ENCODE peak calls at places on chromosomes 13 and 19, in seven cellular contexts. G is K562, S is HCT116, Z is GM12878, E is H1, O is SK-N-SH, L is HepG2. U is an unnamed sample.
A peak's percentile ranks its signal among the peaks of the same experiment; 100 is the strongest.

GRCh38 chr13:112245179-112245724 is 130.9 kb upstream of the SPACA7 start:
- DNase-seq in O (no peak), Z (no peak), G (no peak), E (peak; percentile 19), S (no peak), L (no peak), U (no peak)

GRCh38 chr13:84211048-84211447 is 328.8 kb upstream of the SLITRK1 start:
- DNase-seq in G (no peak), S (no peak), E (no peak), L (no peak), Z (no peak), O (no peak), U (no peak)

GRCh38 chr13:31860002-31860401 is 120.7 kb downstream of the RXFP2 start:
- DNase-seq in O (peak; percentile 20), Z (no peak), E (no peak), S (no peak), L (no peak), G (no peak), U (no peak)

GRCh38 chr13:62510906-62511655 is 1095.4 kb upstream of the PCDH20 start:
- DNase-seq in Z (peak; percentile 26), E (no peak), L (no peak), S (no peak), G (no peak), O (no peak), U (no peak)

GRCh38 chr13:21008026-21008425 is 53.4 kb downstream of the LATS2 start:
- DNase-seq in Z (no peak), E (no peak), G (no peak), O (no peak), L (no peak), S (no peak), U (no peak)

GRCh38 chr19:51194527-51195315 is 30.2 kb upstream of the CD33 start:
- DNase-seq in G (no peak), Z (peak; percentile 30), E (no peak), S (no peak), L (no peak), O (no peak), U (no peak)

GRCh38 chr19:33377586-33378475 is 4.3 kb downstream of the CEBPG start:
- DNase-seq in Z (no peak), E (no peak), S (no peak), O (no peak), L (no peak), G (no peak), U (no peak)

GRCh38 chr13:42762917-42763316 is 18.5 kb upstream of the FAM216B start:
- DNase-seq in L (no peak), S (no peak), E (no peak), O (no peak), Z (no peak), G (no peak), U (no peak)

GRCh38 chr19:4660993-4661392 is 9.1 kb downstream of the MYDGF start:
- DNase-seq in G (no peak), L (no peak), O (no peak), Z (no peak), E (no peak), S (no peak), U (no peak)

GRCh38 chr19:18361646-18362045 is 21.2 kb downstream of the PGPEP1 start:
- DNase-seq in L (no peak), G (no peak), O (no peak), S (no peak), Z (no peak), E (no peak), U (no peak)

GRCh38 chr13:25292301-25292700 is 5.0 kb upstream of the MTMR6 start:
- DNase-seq in L (no peak), O (peak; percentile 30), Z (no peak), E (no peak), G (peak; percentile 33), S (no peak), U (no peak)

GRCh38 chr13:102195566-102196462 is 206.0 kb downstream of the FGF14 start:
- DNase-seq in Z (no peak), G (no peak), S (no peak), E (no peak), O (peak; percentile 45), L (no peak), U (no peak)

GRCh38 chr13:113647351-113648217 is 10.4 kb downstream of the ATP4B start:
- DNase-seq in S (peak; percentile 19), L (no peak), G (no peak), E (no peak), O (peak; percentile 85), Z (no peak), U (peak; percentile 65)

GRCh38 chr19:41939861-41940442 is 11.7 kb upstream of the ERFL start:
- DNase-seq in Z (no peak), E (peak; percentile 74), G (peak; percentile 87), S (no peak), O (peak; percentile 87), L (no peak), U (no peak)

GRCh38 chr19:7840629-7841028 is 10.6 kb downstream of the EVI5L start:
- DNase-seq in S (no peak), Z (no peak), G (no peak), O (no peak), L (no peak), E (no peak), U (no peak)

DNA sequence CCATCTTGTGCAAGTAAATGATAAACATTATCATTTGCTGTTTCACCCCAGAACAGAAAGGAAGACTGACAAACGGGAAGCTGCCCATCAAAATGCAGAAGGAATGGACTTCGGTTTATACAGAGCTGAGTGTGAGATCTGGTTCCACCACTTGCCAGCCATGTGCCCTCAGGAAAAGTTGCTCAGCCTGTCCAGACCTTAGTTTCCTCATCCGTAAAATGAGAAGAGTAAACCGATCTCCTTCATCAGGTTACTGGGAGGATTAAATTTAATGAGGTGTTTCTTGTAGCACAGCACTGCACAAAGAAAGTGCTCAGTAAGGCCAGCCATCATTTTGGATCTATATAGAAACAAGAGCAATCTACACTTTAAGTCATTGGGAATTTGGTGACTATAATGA is 36.7 kb upstream of the SERP2 start:
- DNase-seq in L (no peak), E (no peak), S (no peak), G (no peak), O (no peak), Z (no peak), U (no peak)
- TF ChIP-seq JUND in L (no peak), E (no peak), S (no peak), G (no peak), O (no peak), Z (no peak), U (no peak)

GRCh38 chr19:3184847-3185481 is 766 bp upstream of the NCLN start:
- DNase-seq in O (peak; percentile 78), G (peak; percentile 66), L (no peak), E (no peak), Z (no peak), S (no peak), U (no peak)

GRCh38 chr19:3186891-3187661 is 1.3 kb downstream of the NCLN start:
- DNase-seq in E (no peak), S (no peak), L (no peak), G (no peak), Z (no peak), O (no peak), U (no peak)

GRCh38 chr19:3186377-3186688 is 603 bp downstream of the NCLN start:
- DNase-seq in L (no peak), G (no peak), S (no peak), E (no peak), Z (no peak), O (peak; percentile 60), U (no peak)

GRCh38 chr19:3185482-3186376 is at the start of gene NCLN:
- DNase-seq in O (peak; percentile 96), E (peak; percentile 95), L (peak; percentile 90), G (peak; percentile 88), S (peak; percentile 91), Z (peak; percentile 92), U (peak; percentile 93)

DNA sequence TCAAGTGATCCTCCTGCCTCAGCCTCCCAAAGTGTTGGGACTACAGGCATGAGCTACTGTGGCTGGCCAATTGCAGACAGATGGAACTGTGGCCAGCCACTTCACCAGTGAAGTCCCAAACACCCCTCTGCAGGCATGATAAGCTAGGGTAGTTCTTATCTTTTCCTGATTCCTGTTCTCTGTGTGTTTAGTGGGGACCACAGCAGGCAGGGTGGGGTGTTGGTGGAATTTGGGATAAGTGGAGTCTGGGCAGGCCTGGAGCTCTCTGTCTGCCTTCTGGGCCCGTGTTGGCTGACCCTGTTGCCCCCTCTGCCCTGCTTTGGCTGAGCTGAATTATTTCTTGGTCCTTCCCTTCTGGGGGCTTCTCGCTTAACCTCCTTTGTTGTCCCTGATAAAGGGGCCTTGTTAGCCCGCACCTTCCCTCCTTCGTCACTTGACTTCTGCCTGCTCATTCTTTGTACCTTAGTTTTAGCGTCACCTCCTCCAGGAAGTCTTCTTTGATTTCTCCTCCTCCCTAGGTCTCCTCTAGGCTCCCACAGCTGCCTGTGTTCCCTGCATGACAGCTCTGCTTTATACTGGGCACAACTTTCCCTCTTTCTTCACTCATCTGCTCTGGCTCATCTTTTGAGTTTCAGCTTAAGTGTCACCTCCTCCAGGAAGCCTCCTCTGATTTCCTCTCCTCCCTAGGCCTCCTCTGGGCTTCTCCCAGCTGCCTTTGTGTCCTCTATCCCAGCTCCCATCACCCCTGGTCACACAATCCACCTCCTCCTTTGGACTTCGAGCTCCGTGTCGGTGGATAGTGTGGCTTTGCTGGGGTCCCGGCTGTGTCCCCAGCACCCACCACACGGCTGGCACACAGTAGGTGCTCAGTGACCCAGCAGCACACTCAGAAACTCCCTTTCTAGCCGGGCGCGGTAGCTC is 1.7 kb upstream of the NCLN start:
- DNase-seq in G (peak; percentile 74), S (no peak), E (no peak), L (no peak), O (no peak), Z (no peak), U (no peak)
- TF ChIP-seq JUND in G (no peak), S (no peak), E (no peak), L (no peak), O (no peak), Z (no peak), U (no peak)

DNA sequence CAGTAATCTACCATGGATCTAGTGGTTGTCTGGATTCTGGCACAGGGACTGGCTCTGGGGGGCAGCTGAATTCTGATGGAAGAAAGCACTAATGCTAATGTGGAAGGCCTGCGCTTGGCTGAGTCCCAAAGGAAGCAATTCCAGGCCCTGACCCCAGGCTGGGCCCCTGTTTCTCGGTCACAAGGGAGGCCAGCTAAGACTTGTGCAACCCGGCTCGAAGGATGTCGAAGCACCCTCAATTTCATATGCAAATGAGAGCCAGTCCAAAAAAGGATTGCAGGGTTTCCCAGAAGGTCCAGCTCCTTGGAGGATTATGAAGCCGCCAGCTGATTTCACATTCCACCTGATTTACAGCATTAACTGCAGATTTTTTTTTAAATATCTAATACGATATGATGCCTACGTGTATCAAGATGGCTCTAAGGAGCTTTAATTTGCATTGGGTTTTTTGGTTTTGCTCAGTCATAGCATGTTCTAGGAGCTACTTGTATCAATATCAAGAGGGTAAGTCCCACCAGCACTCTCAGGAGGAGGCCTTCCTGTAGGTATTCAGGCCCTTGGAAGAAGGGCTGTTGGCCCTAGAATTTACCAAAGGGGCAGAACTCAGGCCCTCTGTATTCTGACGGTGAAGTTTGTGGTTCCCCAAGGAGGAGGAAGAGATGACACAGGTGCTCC is 97.3 kb upstream of the IPO5 start:
- DNase-seq in Z (no peak), G (no peak), S (no peak), L (no peak), O (peak; percentile 46), E (no peak), U (no peak)
- TF ChIP-seq JUND in Z (no peak), G (no peak), S (no peak), L (no peak), O (no peak), E (no peak), U (no peak)

DNA sequence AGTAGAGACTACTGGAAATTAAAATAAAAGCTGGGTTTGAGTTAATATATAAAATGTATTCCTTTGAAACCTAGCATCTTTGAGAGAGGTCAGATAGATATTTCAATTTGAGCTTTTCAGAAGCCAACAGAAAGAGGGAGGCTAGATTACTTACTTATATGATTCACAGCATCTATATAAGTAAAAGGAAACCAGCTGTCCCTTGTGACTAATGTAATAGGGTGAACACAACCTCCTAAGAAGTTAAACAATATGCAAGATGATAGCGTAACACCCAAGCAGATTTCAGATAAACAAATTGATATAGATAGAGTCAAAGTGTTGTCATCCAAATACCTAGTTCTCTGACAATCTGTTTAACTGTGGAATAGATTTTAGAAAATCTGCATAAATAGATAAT is 393.5 kb upstream of the GPC6 start:
- DNase-seq in G (no peak), L (no peak), O (no peak), S (no peak), E (no peak), Z (no peak), U (no peak)
- TF ChIP-seq JUND in G (no peak), L (no peak), O (no peak), S (no peak), E (no peak), Z (no peak), U (no peak)